ENCODE peak calls at places on chromosomes 11 and 22, in nine cellular contexts. T, O, L, R, P, Q, X, D and B are unnamed samples.

GRCh38 chr11:102012946-102013345 is 34.3 kb upstream of the CFAP300 start:
- DNase-seq in T (no peak), O (no peak), L (no peak), R (peak), P (no peak), Q (no peak), X (peak), D (no peak), B (no peak)

GRCh38 chr22:31093090-31093850 is 12.2 kb downstream of the SMTN start:
- DNase-seq in T (no peak), O (peak), L (no peak), R (no peak), P (no peak), Q (peak), X (no peak), D (peak), B (peak)

GRCh38 chr11:15327786-15328231 is 213.1 kb downstream of the INSC start:
- DNase-seq in T (peak), O (peak), L (no peak), R (peak), P (no peak), Q (peak), X (peak), D (no peak), B (peak)

GRCh38 chr11:94658888-94659287 is 91.7 kb downstream of the PIWIL4 start:
- DNase-seq in T (no peak), O (no peak), L (no peak), R (no peak), P (no peak), Q (no peak), X (no peak), D (no peak), B (no peak)

GRCh38 chr22:22750335-22751042 is 106.1 kb downstream of the GGTLC2 start:
- DNase-seq in T (no peak), O (no peak), L (no peak), R (no peak), P (no peak), Q (no peak), X (no peak), D (no peak), B (no peak)

GRCh38 chr11:72409458-72409857 is 24.9 kb downstream of the CLPB start:
- DNase-seq in T (no peak), O (no peak), L (no peak), R (no peak), P (no peak), Q (no peak), X (no peak), D (peak), B (no peak)

GRCh38 chr22:25623310-25623734 is 58.8 kb downstream of the GRK3 start:
- DNase-seq in T (no peak), O (no peak), L (no peak), R (no peak), P (no peak), Q (no peak), X (no peak), D (no peak), B (no peak)

GRCh38 chr22:38416621-38417251 is 38.3 kb downstream of the KCNJ4 start:
- DNase-seq in T (no peak), O (no peak), L (no peak), R (no peak), P (no peak), Q (no peak), X (no peak), D (peak), B (no peak)

GRCh38 chr11:118051611-118052461 is 25.0 kb upstream of the TMPRSS4 start:
- DNase-seq in T (no peak), O (no peak), L (peak), R (no peak), P (no peak), Q (no peak), X (no peak), D (peak), B (no peak)